ENCODE peak calls at places on chromosome 18, in five cellular contexts. A is heart right ventricle, B is gastrocnemius medialis, Y is right lobe of liver, K is BJ. X is an unnamed sample.

GRCh38 chr18:68428026-68428425 is 286.9 kb downstream of the TMX3 start:
- DNase-seq in K (peak), A (no peak), Y (no peak), B (no peak), X (no peak)

GRCh38 chr18:62498616-62499262 is 24.1 kb upstream of the ZCCHC2 start:
- DNase-seq in A (no peak), K (no peak), Y (peak), B (no peak), X (no peak)

GRCh38 chr18:12599966-12600365 is 57.9 kb downstream of the SPIRE1 start:
- DNase-seq in B (no peak), Y (no peak), A (no peak), K (no peak), X (no peak)

GRCh38 chr18:54612237-54612636 is 21.2 kb downstream of the DYNAP start:
- DNase-seq in A (no peak), K (no peak), B (no peak), Y (no peak), X (no peak)

GRCh38 chr18:56702946-56703345 is 51.8 kb downstream of the WDR7 start:
- DNase-seq in B (no peak), Y (no peak), K (no peak), A (no peak), X (no peak)

GRCh38 chr18:22838639-22839487 is 94.3 kb upstream of the RBBP8 start:
- DNase-seq in Y (no peak), A (no peak), B (no peak), K (no peak), X (no peak)

GRCh38 chr18:34223893-34224422 is 755 bp downstream of the NOL4 start:
- DNase-seq in K (no peak), Y (no peak), A (no peak), B (no peak), X (no peak)

GRCh38 chr18:45026162-45026561 is 345.5 kb downstream of the SETBP1 start:
- DNase-seq in Y (no peak), B (no peak), K (no peak), A (no peak), X (no peak)

GRCh38 chr18:8771930-8772329 is 66.6 kb downstream of the MTCL1 start:
- DNase-seq in Y (no peak), B (no peak), A (peak), K (no peak), X (no peak)

GRCh38 chr18:61998335-61998734 is 105.5 kb upstream of the RNF152 start:
- DNase-seq in B (no peak), Y (no peak), A (no peak), K (no peak), X (no peak)

GRCh38 chr18:47513614-47514013 is 262.2 kb upstream of the SKOR2 start:
- DNase-seq in K (no peak), Y (no peak), A (no peak), B (no peak), X (no peak)

GRCh38 chr18:57819671-57820460 is 16.8 kb upstream of the ATP8B1 start:
- DNase-seq in K (no peak), Y (peak), A (no peak), B (peak), X (no peak)

GRCh38 chr18:76488190-76488589 is 6.9 kb downstream of the ZNF516 start:
- DNase-seq in K (no peak), Y (no peak), A (no peak), B (no peak), X (no peak)

GRCh38 chr18:44744206-44745180 is 63.8 kb downstream of the SETBP1 start:
- DNase-seq in A (peak), K (no peak), Y (no peak), B (no peak), X (peak)

GRCh38 chr18:34789768-34790344 is 79.8 kb downstream of the DTNA start:
- DNase-seq in K (no peak), Y (no peak), B (no peak), A (no peak), X (no peak)

GRCh38 chr18:40524881-40525280 is 1430.2 kb upstream of the PIK3C3 start:
- DNase-seq in A (no peak), K (no peak), Y (no peak), B (no peak), X (no peak)

GRCh38 chr18:73458186-73458964 is 590.6 kb upstream of the NETO1 start:
- DNase-seq in K (no peak), B (no peak), A (no peak), Y (no peak), X (no peak)

GRCh38 chr18:33757037-33757436 is 179.0 kb downstream of the ASXL3 start:
- DNase-seq in A (no peak), B (no peak), Y (no peak), K (peak), X (no peak)

GRCh38 chr18:59881728-59882685 is 17.8 kb upstream of the PMAIP1 start:
- DNase-seq in K (no peak), B (no peak), Y (no peak), A (no peak), X (no peak)

GRCh38 chr18:43563780-43564179 is 286.5 kb upstream of the SYT4 start:
- DNase-seq in K (no peak), B (no peak), A (no peak), Y (no peak), X (no peak)

GRCh38 chr18:73691118-73691517 is 456.5 kb downstream of the FBXO15 start:
- DNase-seq in A (no peak), B (no peak), Y (no peak), K (peak), X (no peak)

GRCh38 chr18:48565105-48565504 is 26.3 kb downstream of the CTIF start:
- DNase-seq in Y (no peak), B (no peak), A (no peak), K (no peak), X (no peak)

GRCh38 chr18:21599585-21600525 is 649 bp downstream of the ESCO1 start:
- DNase-seq in B (no peak), K (no peak), A (peak), Y (peak), X (peak)

GRCh38 chr18:61992285-61992684 is 99.5 kb upstream of the RNF152 start:
- DNase-seq in A (no peak), Y (no peak), K (peak), B (no peak), X (no peak)

GRCh38 chr18:21389283-21389682 is 147.3 kb downstream of the GREB1L start:
- DNase-seq in Y (no peak), A (no peak), B (no peak), K (no peak), X (no peak)

GRCh38 chr18:24544141-24544498 is 83.7 kb downstream of the HRH4 start:
- DNase-seq in A (no peak), K (no peak), B (no peak), Y (no peak), X (no peak)

GRCh38 chr18:45464619-45465018 is 150.7 kb upstream of the SLC14A2 start:
- DNase-seq in B (no peak), K (no peak), Y (no peak), A (peak), X (no peak)

GRCh38 chr18:45739848-45740247 is 15.9 kb downstream of the SLC14A1 start:
- DNase-seq in K (no peak), Y (no peak), A (no peak), B (no peak), X (no peak)

GRCh38 chr18:21605218-21605617 is 4.7 kb upstream of the ESCO1 start:
- DNase-seq in B (no peak), Y (no peak), K (no peak), A (no peak), X (no peak)

DNA sequence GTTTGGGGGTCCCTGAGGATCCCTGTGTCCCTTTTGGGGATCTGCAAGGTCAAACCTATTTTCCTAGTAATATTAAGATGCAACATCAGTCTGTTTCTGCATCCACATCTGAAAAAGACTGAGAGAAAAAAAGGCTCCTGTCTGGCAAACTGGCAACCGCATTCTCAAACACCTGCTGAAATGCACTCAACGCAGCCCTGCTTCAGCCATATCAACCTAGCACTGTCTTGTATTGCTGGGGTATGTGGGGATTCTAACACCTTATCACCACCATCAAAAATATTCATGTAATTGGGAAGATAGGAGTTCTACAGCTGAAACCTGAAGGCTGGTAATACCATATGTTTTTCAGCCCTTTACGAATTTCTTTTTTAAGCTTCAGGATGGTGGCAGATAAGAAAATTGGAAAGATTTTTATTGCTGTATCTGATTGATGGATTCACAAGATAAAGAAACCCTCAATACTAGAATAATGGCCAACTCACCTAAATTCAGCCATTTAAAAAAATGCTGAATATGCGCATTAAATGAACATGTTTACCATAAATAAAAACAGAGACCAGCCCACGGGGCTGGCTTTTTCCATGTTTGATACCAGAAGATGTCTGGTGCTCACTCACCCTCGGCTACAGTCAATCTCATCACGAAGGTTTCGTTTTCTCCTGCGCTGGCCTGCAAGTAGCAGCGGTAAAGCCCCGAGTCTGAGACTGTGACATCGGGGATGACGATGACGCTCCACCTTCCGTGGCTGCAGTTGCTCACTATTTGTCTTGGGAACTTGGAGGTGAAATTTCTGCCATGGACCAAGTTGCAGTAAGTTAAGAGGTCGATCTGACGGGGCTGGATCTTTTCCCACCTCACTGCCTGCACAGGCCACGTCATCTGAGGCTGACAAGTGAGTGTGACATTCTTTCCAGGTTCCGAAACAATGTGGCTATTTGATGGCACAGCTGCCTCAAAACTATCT is 52.3 kb downstream of the CD226 start:
- DNase-seq in A (no peak), B (no peak), Y (no peak), K (no peak), X (no peak)
- TF ChIP-seq CTCF in A (no peak), B (no peak), Y (no peak), K (no peak), X (no peak)

GRCh38 chr18:5903386-5903785 is 8.1 kb upstream of the TMEM200C start:
- DNase-seq in K (no peak), A (no peak), Y (no peak), B (no peak), X (no peak)
- TF ChIP-seq CTCF in K (no peak), A (no peak), Y (no peak), B (no peak), X (no peak)

GRCh38 chr18:5853253-5853652 is 42.1 kb downstream of the TMEM200C start:
- DNase-seq in Y (no peak), K (no peak), B (no peak), A (no peak), X (no peak)

GRCh38 chr18:5851998-5852397 is 43.3 kb downstream of the TMEM200C start:
- DNase-seq in K (no peak), A (no peak), B (no peak), Y (no peak), X (no peak)
- TF ChIP-seq CTCF in K (no peak), A (peak), B (no peak), Y (no peak), X (peak)

DNA sequence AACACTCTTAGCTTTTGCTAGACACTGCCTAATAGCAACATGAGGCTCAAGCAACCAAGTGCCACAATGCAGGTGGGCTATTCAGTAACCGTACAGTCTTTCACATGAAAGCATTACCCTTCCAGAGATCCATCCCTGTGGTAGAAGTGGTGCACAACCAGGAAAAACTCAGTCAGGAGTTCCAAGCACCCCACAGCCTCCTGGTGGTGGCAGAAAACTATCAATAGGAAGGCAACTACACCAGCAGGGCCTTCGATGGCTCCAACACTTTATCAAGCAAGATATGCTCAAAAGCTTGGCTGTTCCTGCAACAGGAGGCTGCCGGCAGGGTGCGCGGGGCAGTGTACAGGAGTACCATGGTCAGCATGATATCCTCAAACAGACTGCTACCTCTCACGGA is 176.1 kb upstream of the DLGAP1 start:
- DNase-seq in A (no peak), K (no peak), Y (no peak), B (no peak), X (no peak)
- TF ChIP-seq CTCF in A (no peak), K (no peak), Y (no peak), B (no peak), X (no peak)

DNA sequence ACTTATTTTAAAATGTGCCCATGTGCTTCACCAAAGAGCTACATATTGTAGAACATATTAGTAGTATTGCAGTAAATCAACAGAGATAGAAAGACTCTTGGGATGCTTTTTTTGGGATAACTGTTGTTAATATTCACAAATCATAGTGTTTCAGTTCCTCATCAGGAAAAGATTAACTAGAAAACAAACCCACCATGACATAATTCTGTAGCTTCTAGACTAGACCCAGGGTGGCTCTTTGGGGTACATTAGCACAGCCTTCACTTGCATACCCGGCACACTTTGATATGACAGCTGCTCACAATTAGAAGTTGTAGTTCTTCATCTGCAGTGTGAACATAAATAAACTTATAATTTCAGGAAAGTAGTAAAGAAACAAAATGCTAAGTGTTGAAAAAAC is 154.2 kb downstream of the ATP9B start:
- DNase-seq in K (no peak), B (no peak), A (no peak), Y (no peak), X (no peak)
- TF ChIP-seq CTCF in K (no peak), B (no peak), A (no peak), Y (no peak), X (no peak)

GRCh38 chr18:3596324-3597158 is 146.6 kb downstream of the TGIF1 start:
- DNase-seq in B (peak), K (no peak), Y (peak), A (peak), X (no peak)
- TF ChIP-seq CTCF in B (peak), K (peak), Y (no peak), A (peak), X (no peak)

X was measured in progenitor cell of endocrine pancreas.